ENCODE peak calls at places on chromosomes 2 and 18, in six cellular contexts. One of them, this sample, is unnamed.

GRCh38 chr2:155846249-155846648 is 486.3 kb downstream of the NR4A2 start:
- DNase-seq in PC-9: peak
- DNase-seq in HCT116: peak
- DNase-seq in K562: no peak
- DNase-seq in astrocyte: peak
- DNase-seq in A549: no peak
- DNase-seq in this sample: no peak

GRCh38 chr2:95278051-95278471 is 3.8 kb downstream of the PROM2 start:
- DNase-seq in PC-9: peak
- DNase-seq in HCT116: peak
- DNase-seq in K562: peak
- DNase-seq in astrocyte: peak
- DNase-seq in A549: no peak
- DNase-seq in this sample: no peak

GRCh38 chr2:20638646-20639430 is 12.1 kb downstream of the HS1BP3 start:
- DNase-seq in PC-9: no peak
- DNase-seq in HCT116: no peak
- DNase-seq in K562: no peak
- DNase-seq in astrocyte: no peak
- DNase-seq in A549: no peak
- DNase-seq in this sample: no peak

GRCh38 chr2:181456660-181457120 is 496 bp upstream of the ITGA4 start:
- DNase-seq in PC-9: no peak
- DNase-seq in HCT116: no peak
- DNase-seq in K562: no peak
- DNase-seq in astrocyte: peak
- DNase-seq in A549: no peak
- DNase-seq in this sample: peak

GRCh38 chr2:156338578-156338977 is 6.1 kb upstream of the NR4A2 start:
- DNase-seq in PC-9: no peak
- DNase-seq in HCT116: no peak
- DNase-seq in K562: no peak
- DNase-seq in astrocyte: no peak
- DNase-seq in A549: peak
- DNase-seq in this sample: no peak

GRCh38 chr2:140246957-140247356 is 1466.8 kb upstream of the NXPH2 start:
- DNase-seq in PC-9: no peak
- DNase-seq in HCT116: no peak
- DNase-seq in K562: no peak
- DNase-seq in astrocyte: no peak
- DNase-seq in A549: no peak
- DNase-seq in this sample: no peak

GRCh38 chr2:171553858-171554257 is 31.6 kb downstream of the CYBRD1 start:
- DNase-seq in PC-9: peak
- DNase-seq in HCT116: no peak
- DNase-seq in K562: peak
- DNase-seq in astrocyte: no peak
- DNase-seq in A549: peak
- DNase-seq in this sample: no peak

GRCh38 chr2:128789776-128790455 is 471.2 kb upstream of the HS6ST1 start:
- DNase-seq in PC-9: no peak
- DNase-seq in HCT116: no peak
- DNase-seq in K562: no peak
- DNase-seq in astrocyte: no peak
- DNase-seq in A549: no peak
- DNase-seq in this sample: no peak

GRCh38 chr2:18332477-18332876 is 228.0 kb downstream of the RDH14 start:
- DNase-seq in PC-9: no peak
- DNase-seq in HCT116: no peak
- DNase-seq in K562: no peak
- DNase-seq in astrocyte: no peak
- DNase-seq in A549: no peak
- DNase-seq in this sample: no peak

GRCh38 chr18:22057908-22058527 is 111.4 kb upstream of the GATA6 start:
- DNase-seq in PC-9: no peak
- DNase-seq in HCT116: no peak
- DNase-seq in K562: no peak
- DNase-seq in astrocyte: peak
- DNase-seq in A549: peak
- DNase-seq in this sample: no peak

GRCh38 chr2:239806276-239806675 is 218.9 kb downstream of the NDUFA10 start:
- DNase-seq in PC-9: no peak
- DNase-seq in HCT116: no peak
- DNase-seq in K562: no peak
- DNase-seq in astrocyte: no peak
- DNase-seq in A549: no peak
- DNase-seq in this sample: no peak

GRCh38 chr2:20487392-20488135 is 40.7 kb downstream of the RHOB start:
- DNase-seq in PC-9: peak
- DNase-seq in HCT116: no peak
- DNase-seq in K562: no peak
- DNase-seq in astrocyte: no peak
- DNase-seq in A549: no peak
- DNase-seq in this sample: peak

GRCh38 chr2:212346865-212347264 is 191.7 kb downstream of the ERBB4 start:
- DNase-seq in PC-9: no peak
- DNase-seq in HCT116: no peak
- DNase-seq in K562: no peak
- DNase-seq in astrocyte: peak
- DNase-seq in A549: no peak
- DNase-seq in this sample: no peak

GRCh38 chr2:223618172-223619035 is 16.2 kb upstream of the SCG2 start:
- DNase-seq in PC-9: no peak
- DNase-seq in HCT116: no peak
- DNase-seq in K562: peak
- DNase-seq in astrocyte: no peak
- DNase-seq in A549: no peak
- DNase-seq in this sample: peak
- H3K4me2 ChIP-seq in PC-9: no peak
- H3K4me2 ChIP-seq in HCT116: peak
- H3K4me2 ChIP-seq in K562: no peak
- H3K4me2 ChIP-seq in astrocyte: no peak
- H3K4me2 ChIP-seq in A549: no peak
- H3K4me2 ChIP-seq in this sample: peak

GRCh38 chr2:233053928-233054774 is 6.0 kb upstream of the INPP5D start:
- DNase-seq in PC-9: no peak
- DNase-seq in HCT116: peak
- DNase-seq in K562: peak
- DNase-seq in astrocyte: no peak
- DNase-seq in A549: peak
- DNase-seq in this sample: peak
- H3K4me2 ChIP-seq in PC-9: no peak
- H3K4me2 ChIP-seq in HCT116: peak
- H3K4me2 ChIP-seq in K562: no peak
- H3K4me2 ChIP-seq in astrocyte: no peak
- H3K4me2 ChIP-seq in A549: peak
- H3K4me2 ChIP-seq in this sample: peak

DNA sequence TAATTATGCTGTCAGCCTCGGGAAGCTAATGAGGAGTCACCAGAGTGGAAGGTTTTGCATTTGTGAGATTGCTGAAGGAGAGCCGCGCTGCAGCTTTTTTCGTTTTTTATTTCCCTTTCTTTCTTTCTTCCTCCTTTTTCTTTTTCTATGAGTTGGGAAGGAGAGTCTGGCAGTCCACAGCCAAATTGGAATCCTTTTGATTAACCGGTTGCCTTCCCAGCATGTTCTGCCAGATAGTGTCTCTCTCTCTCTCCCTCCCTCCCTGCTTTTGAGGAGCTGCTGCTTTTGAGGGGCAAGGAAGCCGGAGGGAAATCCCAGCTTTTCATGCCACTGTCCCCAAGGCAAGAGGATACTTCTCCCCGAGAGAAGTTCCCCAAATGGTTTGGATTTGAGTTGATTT is 82.1 kb downstream of the CDK15 start:
- DNase-seq in PC-9: no peak
- DNase-seq in HCT116: no peak
- DNase-seq in K562: no peak
- DNase-seq in astrocyte: no peak
- DNase-seq in A549: no peak
- DNase-seq in this sample: peak
- H3K4me2 ChIP-seq in PC-9: no peak
- H3K4me2 ChIP-seq in HCT116: no peak
- H3K4me2 ChIP-seq in K562: no peak
- H3K4me2 ChIP-seq in astrocyte: peak
- H3K4me2 ChIP-seq in A549: no peak
- H3K4me2 ChIP-seq in this sample: peak

GRCh38 chr2:28736034-28736433 is 15.6 kb upstream of the PPP1CB start:
- DNase-seq in PC-9: peak
- DNase-seq in HCT116: no peak
- DNase-seq in K562: no peak
- DNase-seq in astrocyte: no peak
- DNase-seq in A549: no peak
- DNase-seq in this sample: no peak
- H3K4me2 ChIP-seq in PC-9: no peak
- H3K4me2 ChIP-seq in HCT116: peak
- H3K4me2 ChIP-seq in K562: no peak
- H3K4me2 ChIP-seq in astrocyte: no peak
- H3K4me2 ChIP-seq in A549: no peak
- H3K4me2 ChIP-seq in this sample: no peak